ENCODE peak calls at places on chromosomes 4 and X, in nine cellular contexts. One of them, this sample, is unnamed.

GRCh38 chrX:21529771-21530170 is 128.4 kb downstream of the KLHL34 start:
- DNase-seq in tibial nerve: no peak
- DNase-seq in anterior cingulate cortex: no peak
- DNase-seq in ascending aorta: no peak
- DNase-seq in astrocyte of the spinal cord: peak
- DNase-seq in NCI-H2107: no peak
- DNase-seq in amniotic stem cell: no peak
- DNase-seq in GM18507: no peak
- DNase-seq in central memory CD4-positive, alpha-beta T cell: no peak
- DNase-seq in this sample: no peak

GRCh38 chrX:30935985-30936384 is 46.9 kb upstream of the TAB3 start:
- DNase-seq in tibial nerve: no peak
- DNase-seq in anterior cingulate cortex: no peak
- DNase-seq in ascending aorta: no peak
- DNase-seq in astrocyte of the spinal cord: peak
- DNase-seq in NCI-H2107: no peak
- DNase-seq in amniotic stem cell: no peak
- DNase-seq in GM18507: no peak
- DNase-seq in central memory CD4-positive, alpha-beta T cell: no peak
- DNase-seq in this sample: no peak

GRCh38 chrX:3175659-3176438 is 134.6 kb downstream of the ARSF start:
- DNase-seq in tibial nerve: no peak
- DNase-seq in anterior cingulate cortex: no peak
- DNase-seq in ascending aorta: no peak
- DNase-seq in astrocyte of the spinal cord: peak
- DNase-seq in NCI-H2107: no peak
- DNase-seq in amniotic stem cell: no peak
- DNase-seq in GM18507: no peak
- DNase-seq in central memory CD4-positive, alpha-beta T cell: no peak
- DNase-seq in this sample: no peak

GRCh38 chrX:9707306-9708015 is 58.2 kb downstream of the GPR143 start:
- DNase-seq in tibial nerve: no peak
- DNase-seq in anterior cingulate cortex: no peak
- DNase-seq in ascending aorta: no peak
- DNase-seq in astrocyte of the spinal cord: no peak
- DNase-seq in NCI-H2107: no peak
- DNase-seq in amniotic stem cell: no peak
- DNase-seq in GM18507: no peak
- DNase-seq in central memory CD4-positive, alpha-beta T cell: no peak
- DNase-seq in this sample: no peak

GRCh38 chr4:1463088-1463926 is 57.1 kb upstream of the NKX1-1 start:
- DNase-seq in tibial nerve: no peak
- DNase-seq in anterior cingulate cortex: no peak
- DNase-seq in ascending aorta: peak
- DNase-seq in astrocyte of the spinal cord: no peak
- DNase-seq in NCI-H2107: no peak
- DNase-seq in amniotic stem cell: no peak
- DNase-seq in GM18507: no peak
- DNase-seq in central memory CD4-positive, alpha-beta T cell: no peak
- DNase-seq in this sample: no peak

GRCh38 chr4:188109157-188109755 is at the start of gene TRIML2:
- DNase-seq in tibial nerve: no peak
- DNase-seq in anterior cingulate cortex: no peak
- DNase-seq in ascending aorta: no peak
- DNase-seq in astrocyte of the spinal cord: no peak
- DNase-seq in NCI-H2107: no peak
- DNase-seq in amniotic stem cell: no peak
- DNase-seq in GM18507: no peak
- DNase-seq in central memory CD4-positive, alpha-beta T cell: no peak
- DNase-seq in this sample: no peak

GRCh38 chr4:137343221-137343620 is 189.1 kb downstream of the PCDH18 start:
- DNase-seq in tibial nerve: no peak
- DNase-seq in anterior cingulate cortex: no peak
- DNase-seq in ascending aorta: no peak
- DNase-seq in astrocyte of the spinal cord: peak
- DNase-seq in NCI-H2107: no peak
- DNase-seq in amniotic stem cell: no peak
- DNase-seq in GM18507: no peak
- DNase-seq in central memory CD4-positive, alpha-beta T cell: no peak
- DNase-seq in this sample: no peak

GRCh38 chrX:12159799-12160198 is 21.5 kb downstream of the FRMPD4 start:
- DNase-seq in tibial nerve: no peak
- DNase-seq in anterior cingulate cortex: no peak
- DNase-seq in ascending aorta: no peak
- DNase-seq in astrocyte of the spinal cord: no peak
- DNase-seq in NCI-H2107: no peak
- DNase-seq in amniotic stem cell: no peak
- DNase-seq in GM18507: no peak
- DNase-seq in central memory CD4-positive, alpha-beta T cell: no peak
- DNase-seq in this sample: no peak

GRCh38 chrX:7709845-7710244 is 133.1 kb upstream of the VCX start:
- DNase-seq in tibial nerve: no peak
- DNase-seq in anterior cingulate cortex: no peak
- DNase-seq in ascending aorta: no peak
- DNase-seq in astrocyte of the spinal cord: no peak
- DNase-seq in NCI-H2107: no peak
- DNase-seq in amniotic stem cell: no peak
- DNase-seq in GM18507: no peak
- DNase-seq in central memory CD4-positive, alpha-beta T cell: no peak
- DNase-seq in this sample: no peak

GRCh38 chrX:135521405-135522131 is 1.1 kb downstream of the INTS6L start:
- DNase-seq in tibial nerve: peak
- DNase-seq in anterior cingulate cortex: peak
- DNase-seq in ascending aorta: peak
- DNase-seq in astrocyte of the spinal cord: peak
- DNase-seq in NCI-H2107: peak
- DNase-seq in amniotic stem cell: peak
- DNase-seq in GM18507: peak
- DNase-seq in central memory CD4-positive, alpha-beta T cell: peak
- DNase-seq in this sample: peak

GRCh38 chr4:576991-577498 is 950 bp upstream of the TMEM271 start:
- DNase-seq in tibial nerve: no peak
- DNase-seq in anterior cingulate cortex: no peak
- DNase-seq in ascending aorta: no peak
- DNase-seq in astrocyte of the spinal cord: no peak
- DNase-seq in NCI-H2107: no peak
- DNase-seq in amniotic stem cell: no peak
- DNase-seq in GM18507: no peak
- DNase-seq in central memory CD4-positive, alpha-beta T cell: no peak
- DNase-seq in this sample: no peak

GRCh38 chr4:113645771-113646455 is 115.6 kb downstream of the CAMK2D start:
- DNase-seq in tibial nerve: no peak
- DNase-seq in anterior cingulate cortex: no peak
- DNase-seq in ascending aorta: no peak
- DNase-seq in astrocyte of the spinal cord: peak
- DNase-seq in NCI-H2107: no peak
- DNase-seq in amniotic stem cell: no peak
- DNase-seq in GM18507: no peak
- DNase-seq in central memory CD4-positive, alpha-beta T cell: no peak
- DNase-seq in this sample: no peak

GRCh38 chrX:29071525-29071924 is 484.3 kb downstream of the IL1RAPL1 start:
- DNase-seq in tibial nerve: no peak
- DNase-seq in anterior cingulate cortex: no peak
- DNase-seq in ascending aorta: no peak
- DNase-seq in astrocyte of the spinal cord: peak
- DNase-seq in NCI-H2107: no peak
- DNase-seq in amniotic stem cell: no peak
- DNase-seq in GM18507: no peak
- DNase-seq in central memory CD4-positive, alpha-beta T cell: no peak
- DNase-seq in this sample: no peak

GRCh38 chr4:105767579-105767978 is 59.0 kb downstream of the GSTCD start:
- DNase-seq in tibial nerve: no peak
- DNase-seq in anterior cingulate cortex: no peak
- DNase-seq in ascending aorta: no peak
- DNase-seq in astrocyte of the spinal cord: no peak
- DNase-seq in NCI-H2107: no peak
- DNase-seq in amniotic stem cell: no peak
- DNase-seq in GM18507: no peak
- DNase-seq in central memory CD4-positive, alpha-beta T cell: no peak
- DNase-seq in this sample: no peak

GRCh38 chr4:16140520-16141249 is 56.9 kb upstream of the PROM1 start:
- DNase-seq in tibial nerve: no peak
- DNase-seq in anterior cingulate cortex: no peak
- DNase-seq in ascending aorta: peak
- DNase-seq in astrocyte of the spinal cord: peak
- DNase-seq in NCI-H2107: no peak
- DNase-seq in amniotic stem cell: peak
- DNase-seq in GM18507: no peak
- DNase-seq in central memory CD4-positive, alpha-beta T cell: no peak
- DNase-seq in this sample: no peak

GRCh38 chrX:118579417-118579816 is 83.8 kb downstream of the DOCK11 start:
- DNase-seq in tibial nerve: no peak
- DNase-seq in anterior cingulate cortex: no peak
- DNase-seq in ascending aorta: no peak
- DNase-seq in astrocyte of the spinal cord: no peak
- DNase-seq in NCI-H2107: no peak
- DNase-seq in amniotic stem cell: no peak
- DNase-seq in GM18507: no peak
- DNase-seq in central memory CD4-positive, alpha-beta T cell: no peak
- DNase-seq in this sample: no peak

GRCh38 chr4:7812191-7812860 is 127.3 kb downstream of the AFAP1 start:
- DNase-seq in tibial nerve: no peak
- DNase-seq in anterior cingulate cortex: no peak
- DNase-seq in ascending aorta: no peak
- DNase-seq in astrocyte of the spinal cord: no peak
- DNase-seq in NCI-H2107: no peak
- DNase-seq in amniotic stem cell: no peak
- DNase-seq in GM18507: no peak
- DNase-seq in central memory CD4-positive, alpha-beta T cell: no peak
- DNase-seq in this sample: no peak

GRCh38 chr4:35912174-35912573 is 332.1 kb downstream of the ARAP2 start:
- DNase-seq in tibial nerve: no peak
- DNase-seq in anterior cingulate cortex: no peak
- DNase-seq in ascending aorta: no peak
- DNase-seq in astrocyte of the spinal cord: no peak
- DNase-seq in NCI-H2107: no peak
- DNase-seq in amniotic stem cell: no peak
- DNase-seq in GM18507: no peak
- DNase-seq in central memory CD4-positive, alpha-beta T cell: no peak
- DNase-seq in this sample: no peak

GRCh38 chr4:88731359-88731758 is 33.7 kb upstream of the NAP1L5 start:
- DNase-seq in tibial nerve: no peak
- DNase-seq in anterior cingulate cortex: no peak
- DNase-seq in ascending aorta: no peak
- DNase-seq in astrocyte of the spinal cord: no peak
- DNase-seq in NCI-H2107: no peak
- DNase-seq in amniotic stem cell: no peak
- DNase-seq in GM18507: no peak
- DNase-seq in central memory CD4-positive, alpha-beta T cell: no peak
- DNase-seq in this sample: no peak

GRCh38 chr4:109434007-109434792 is 585 bp downstream of the SEC24B start:
- DNase-seq in tibial nerve: peak
- DNase-seq in anterior cingulate cortex: peak
- DNase-seq in ascending aorta: peak
- DNase-seq in astrocyte of the spinal cord: peak
- DNase-seq in NCI-H2107: no peak
- DNase-seq in amniotic stem cell: no peak
- DNase-seq in GM18507: no peak
- DNase-seq in central memory CD4-positive, alpha-beta T cell: peak
- DNase-seq in this sample: no peak

GRCh38 chr4:12399781-12400180 is 971.1 kb upstream of the HS3ST1 start:
- DNase-seq in tibial nerve: no peak
- DNase-seq in anterior cingulate cortex: no peak
- DNase-seq in ascending aorta: no peak
- DNase-seq in astrocyte of the spinal cord: no peak
- DNase-seq in NCI-H2107: no peak
- DNase-seq in amniotic stem cell: no peak
- DNase-seq in GM18507: no peak
- DNase-seq in central memory CD4-positive, alpha-beta T cell: no peak
- DNase-seq in this sample: no peak

GRCh38 chrX:114152130-114152529 is 431.8 kb upstream of the HTR2C start:
- DNase-seq in tibial nerve: no peak
- DNase-seq in anterior cingulate cortex: no peak
- DNase-seq in ascending aorta: no peak
- DNase-seq in astrocyte of the spinal cord: peak
- DNase-seq in NCI-H2107: no peak
- DNase-seq in amniotic stem cell: peak
- DNase-seq in GM18507: no peak
- DNase-seq in central memory CD4-positive, alpha-beta T cell: no peak
- DNase-seq in this sample: no peak

GRCh38 chrX:65926095-65927019 is 113.5 kb downstream of the VSIG4 start:
- DNase-seq in tibial nerve: no peak
- DNase-seq in anterior cingulate cortex: no peak
- DNase-seq in ascending aorta: no peak
- DNase-seq in astrocyte of the spinal cord: no peak
- DNase-seq in NCI-H2107: no peak
- DNase-seq in amniotic stem cell: no peak
- DNase-seq in GM18507: no peak
- DNase-seq in central memory CD4-positive, alpha-beta T cell: peak
- DNase-seq in this sample: no peak

GRCh38 chr4:101277661-101278060 is 69.7 kb downstream of the PPP3CA start:
- DNase-seq in tibial nerve: no peak
- DNase-seq in anterior cingulate cortex: no peak
- DNase-seq in ascending aorta: no peak
- DNase-seq in astrocyte of the spinal cord: peak
- DNase-seq in NCI-H2107: no peak
- DNase-seq in amniotic stem cell: peak
- DNase-seq in GM18507: no peak
- DNase-seq in central memory CD4-positive, alpha-beta T cell: no peak
- DNase-seq in this sample: no peak

This sample was measured in cerebellar nuclear complex.